ENCODE peak calls at places on chromosomes 11 and 22, in six cellular contexts. D, W, G, E, I and F are unnamed samples.

GRCh38 chr11:22244986-22245592 is 52.2 kb downstream of the ANO5 start:
- DNase-seq in D (no peak), W (peak), G (no peak), E (no peak), I (peak), F (no peak)

GRCh38 chr11:117314840-117315239 is 1.2 kb downstream of the BACE1 start:
- DNase-seq in D (no peak), W (no peak), G (no peak), E (no peak), I (no peak), F (no peak)

GRCh38 chr11:124625504-124626168 is 3.0 kb downstream of the TBRG1 start:
- DNase-seq in D (no peak), W (no peak), G (no peak), E (no peak), I (no peak), F (no peak)

GRCh38 chr11:12175694-12176241 is 65.4 kb downstream of the MICAL2 start:
- DNase-seq in D (no peak), W (no peak), G (no peak), E (no peak), I (peak), F (no peak)

GRCh38 chr11:19183641-19184040 is 18.1 kb downstream of the CSRP3 start:
- DNase-seq in D (no peak), W (no peak), G (no peak), E (no peak), I (no peak), F (no peak)

GRCh38 chr11:130827697-130828377 is 88.4 kb downstream of the SNX19 start:
- DNase-seq in D (no peak), W (peak), G (no peak), E (no peak), I (peak), F (no peak)

GRCh38 chr11:134504146-134504905 is 92.3 kb upstream of the B3GAT1 start:
- DNase-seq in D (no peak), W (no peak), G (no peak), E (no peak), I (no peak), F (no peak)

GRCh38 chr11:8768625-8769333 is 86.2 kb downstream of the RPL27A start:
- DNase-seq in D (no peak), W (no peak), G (no peak), E (no peak), I (peak), F (no peak)

GRCh38 chr22:25566812-25567211 is 2.3 kb downstream of the GRK3 start:
- DNase-seq in D (no peak), W (no peak), G (no peak), E (no peak), I (no peak), F (no peak)

GRCh38 chr11:108891909-108892511 is 227.1 kb downstream of the DDX10 start:
- DNase-seq in D (no peak), W (no peak), G (no peak), E (no peak), I (no peak), F (no peak)

GRCh38 chr11:93740802-93741093 is 547 bp downstream of the TAF1D start:
- DNase-seq in D (peak), W (peak), G (peak), E (no peak), I (no peak), F (no peak)

GRCh38 chr11:1226981-1227550 is 4.2 kb downstream of the MUC5B start:
- DNase-seq in D (no peak), W (no peak), G (no peak), E (no peak), I (no peak), F (no peak)

GRCh38 chr11:79431535-79431934 is 9.3 kb downstream of the TENM4 start:
- DNase-seq in D (no peak), W (no peak), G (no peak), E (no peak), I (no peak), F (no peak)

GRCh38 chr11:126830216-126830615 is 170.4 kb downstream of the KIRREL3 start:
- DNase-seq in D (no peak), W (no peak), G (no peak), E (no peak), I (no peak), F (no peak)

GRCh38 chr22:47631571-47632102 is 869.2 kb downstream of the TBC1D22A start:
- DNase-seq in D (no peak), W (no peak), G (no peak), E (no peak), I (peak), F (no peak)

GRCh38 chr11:7436146-7436545 is 49.2 kb upstream of the OLFML1 start:
- DNase-seq in D (no peak), W (no peak), G (no peak), E (no peak), I (no peak), F (no peak)